ENCODE peak calls at places on chromosomes 16 and 17, in nine cellular contexts. W is WTC11, K is Kasumi-1, C is kidney epithelial cell, N is AG08395, A is progenitor cell of endocrine pancreas, Z is H9, H is thoracic aorta, F is esophagus muscularis mucosa. O is an unnamed sample.

GRCh38 chr16:27113341-27113841 is 46.7 kb downstream of the C16orf82 start:
- DNase-seq in N (no peak), Z (no peak), C (no peak), H (no peak), A (no peak), F (no peak), W (no peak), K (no peak), O (peak)

GRCh38 chr17:37458805-37459204 is 30.9 kb upstream of the DUSP14 start:
- DNase-seq in A (no peak), W (no peak), H (no peak), N (peak), Z (no peak), K (no peak), F (no peak), C (no peak), O (no peak)

GRCh38 chr16:22955461-22956145 is 141.6 kb downstream of the HS3ST2 start:
- DNase-seq in W (no peak), N (no peak), F (no peak), K (no peak), A (no peak), Z (no peak), C (no peak), H (no peak), O (no peak)

GRCh38 chr16:17314148-17314547 is 156.6 kb downstream of the XYLT1 start:
- DNase-seq in N (no peak), C (no peak), Z (no peak), A (no peak), W (no peak), F (no peak), H (no peak), K (no peak), O (no peak)

GRCh38 chr16:85092309-85092708 is 20.0 kb downstream of the CIBAR2 start:
- DNase-seq in K (no peak), F (no peak), Z (no peak), C (no peak), N (no peak), W (no peak), A (no peak), H (no peak), O (no peak)

GRCh38 chr16:47965439-47965838 is 190.4 kb downstream of the ABCC12 start:
- DNase-seq in W (no peak), C (peak), H (no peak), F (no peak), Z (peak), N (no peak), A (no peak), K (no peak), O (no peak)

GRCh38 chr17:44086364-44087311 is 16.1 kb downstream of the G6PC3 start:
- DNase-seq in W (no peak), A (no peak), N (peak), C (peak), F (no peak), H (peak), Z (peak), K (peak), O (no peak)

GRCh38 chr16:69057400-69058378 is 47.8 kb upstream of the HAS3 start:
- DNase-seq in H (no peak), W (no peak), K (peak), A (no peak), C (no peak), F (no peak), N (peak), Z (no peak), O (no peak)

GRCh38 chr17:58527949-58528348 is 13.5 kb upstream of the MTMR4 start:
- DNase-seq in W (no peak), Z (no peak), K (no peak), A (no peak), H (no peak), C (no peak), N (no peak), F (no peak), O (no peak)

GRCh38 chr17:66781135-66781534 is 53.8 kb upstream of the CACNG5 start:
- DNase-seq in Z (peak), C (no peak), H (no peak), K (no peak), N (no peak), F (no peak), A (no peak), W (no peak), O (no peak)

GRCh38 chr16:85767569-85767968 is 16.7 kb upstream of the C16orf74 start:
- DNase-seq in W (no peak), A (no peak), N (peak), Z (no peak), K (no peak), H (no peak), F (no peak), C (peak), O (no peak)

GRCh38 chr17:82696916-82697807 is 1.3 kb downstream of the RAB40B start:
- DNase-seq in C (no peak), Z (peak), A (no peak), W (peak), N (peak), K (no peak), F (no peak), H (no peak), O (no peak)

GRCh38 chr16:53789159-53789558 is 85.2 kb downstream of the FTO start:
- DNase-seq in H (no peak), W (no peak), N (peak), C (peak), K (peak), A (no peak), Z (no peak), F (no peak), O (no peak)

GRCh38 chr17:50672831-50673551 is 34.7 kb downstream of the ANKRD40 start:
- DNase-seq in W (no peak), C (no peak), Z (no peak), F (no peak), H (peak), K (no peak), A (no peak), N (no peak), O (no peak)

GRCh38 chr16:64392456-64392855 is 729.4 kb downstream of the CDH11 start:
- DNase-seq in C (no peak), W (no peak), Z (no peak), N (no peak), K (no peak), H (no peak), F (no peak), A (no peak), O (no peak)

GRCh38 chr17:40612510-40613244 is 34.9 kb downstream of the SMARCE1 start:
- DNase-seq in Z (no peak), H (no peak), W (no peak), K (no peak), N (no peak), F (peak), C (no peak), A (no peak), O (no peak)

GRCh38 chr16:66475232-66475631 is 48.1 kb downstream of the BEAN1 start:
- DNase-seq in K (no peak), C (no peak), N (no peak), W (no peak), Z (no peak), A (no peak), H (no peak), F (no peak), O (no peak)

GRCh38 chr17:41812176-41813038 is at the start of gene FKBP10:
- DNase-seq in F (no peak), W (peak), K (no peak), N (peak), A (peak), Z (peak), H (peak), C (no peak), O (no peak)

GRCh38 chr16:35221482-35222185 is 1762.2 kb downstream of the TP53TG3F start:
- DNase-seq in A (no peak), W (no peak), C (no peak), Z (no peak), F (peak), H (no peak), K (no peak), N (no peak), O (no peak)

GRCh38 chr17:1628856-1629646 is 417 bp upstream of the SLC43A2 start:
- DNase-seq in Z (peak), C (no peak), A (peak), F (peak), K (peak), H (peak), W (peak), N (peak), O (no peak)

GRCh38 chr17:80447790-80448189 is 28.6 kb downstream of the NPTX1 start:
- DNase-seq in K (no peak), N (no peak), A (no peak), W (no peak), Z (no peak), H (no peak), C (no peak), F (no peak), O (no peak)

GRCh38 chr17:44587339-44587738 is 30.1 kb downstream of the FZD2 start:
- DNase-seq in K (no peak), A (no peak), H (peak), C (peak), W (no peak), F (no peak), N (peak), Z (peak), O (no peak)

GRCh38 chr17:3976675-3977171 is 12.5 kb upstream of the ATP2A3 start:
- DNase-seq in F (no peak), K (no peak), W (no peak), Z (peak), N (no peak), H (peak), A (no peak), C (no peak), O (no peak)

GRCh38 chr16:85349413-85350145 is 237.3 kb upstream of the CIBAR2 start:
- DNase-seq in Z (no peak), F (no peak), W (no peak), C (no peak), H (no peak), A (no peak), K (no peak), N (no peak), O (no peak)

GRCh38 chr17:70290770-70291169 is 121.4 kb downstream of the KCNJ2 start:
- DNase-seq in F (no peak), H (no peak), K (no peak), N (no peak), W (no peak), Z (no peak), A (no peak), C (no peak), O (no peak)

GRCh38 chr17:40015005-40015997 is at the start of gene CSF3:
- DNase-seq in Z (no peak), H (no peak), N (no peak), A (no peak), W (no peak), C (no peak), F (no peak), K (peak), O (no peak)

GRCh38 chr17:66829386-66829864 is 5.5 kb upstream of the CACNG5 start:
- DNase-seq in Z (peak), N (peak), A (peak), F (no peak), W (peak), C (peak), H (no peak), K (peak), O (no peak)